ENCODE peak calls at places on chromosomes 16 and 17, in eight cellular contexts. X is caudate nucleus; U is NCI-H1092; B is colonic mucosa; F is CD4-positive, alpha-beta T cell; Z is RPMI7951; R is NCI-H1930; J is activated naive CD8-positive, alpha-beta T cell treated with anti-CD3 and anti-CD28 coated beads for 36 hours. O is an unnamed sample.
A peak's percentile ranks its signal among the peaks of the same experiment; 100 is the strongest.

GRCh38 chr16:15548482-15548891 is 94.5 kb downstream of the MARF1 start:
- DNase-seq in X (no peak), U (no peak), B (no peak), F (no peak), Z (no peak), R (no peak), J (no peak), O (no peak)

GRCh38 chr17:41588126-41588810 is 1.6 kb upstream of the KRT14 start:
- DNase-seq in X (no peak), U (no peak), B (no peak), F (no peak), Z (no peak), R (no peak), J (no peak), O (no peak)

GRCh38 chr16:4701791-4702465 is 8.6 kb downstream of the NUDT16L1 start:
- DNase-seq in X (no peak), U (no peak), B (peak; percentile 62), F (no peak), Z (no peak), R (no peak), J (no peak), O (peak; percentile 46)

GRCh38 chr16:1991135-1991551 is 1.4 kb downstream of the SYNGR3 start:
- DNase-seq in X (no peak), U (no peak), B (peak; percentile 56), F (peak; percentile 24), Z (no peak), R (no peak), J (peak; percentile 60), O (no peak)

GRCh38 chr17:59464246-59464645 is 101.2 kb upstream of the DHX40 start:
- DNase-seq in X (no peak), U (no peak), B (no peak), F (no peak), Z (no peak), R (no peak), J (no peak), O (peak; percentile 48)

GRCh38 chr17:38574712-38575111 is 31.0 kb downstream of the SRCIN1 start:
- DNase-seq in X (no peak), U (no peak), B (no peak), F (no peak), Z (no peak), R (no peak), J (no peak), O (no peak)

GRCh38 chr16:89170346-89171215 is 967 bp upstream of the CDH15 start:
- DNase-seq in X (no peak), U (peak; percentile 28), B (peak; percentile 88), F (no peak), Z (no peak), R (no peak), J (no peak), O (no peak)

GRCh38 chr17:15918261-15918660 is 26.7 kb upstream of the ADORA2B start:
- DNase-seq in X (no peak), U (no peak), B (no peak), F (no peak), Z (no peak), R (no peak), J (no peak), O (no peak)

GRCh38 chr16:57270221-57271062 is 14.0 kb downstream of the PLLP start:
- DNase-seq in X (peak; percentile 81), U (no peak), B (no peak), F (no peak), Z (no peak), R (no peak), J (no peak), O (no peak)

GRCh38 chr17:15955793-15956541 is 11.0 kb downstream of the ADORA2B start:
- DNase-seq in X (no peak), U (no peak), B (no peak), F (no peak), Z (peak; percentile 59), R (no peak), J (no peak), O (no peak)

GRCh38 chr16:86305440-86305839 is 204.9 kb upstream of the FOXF1 start:
- DNase-seq in X (no peak), U (no peak), B (no peak), F (no peak), Z (no peak), R (no peak), J (no peak), O (no peak)

GRCh38 chr17:15281909-15282308 is 16.8 kb upstream of the PMP22 start:
- DNase-seq in X (no peak), U (no peak), B (no peak), F (no peak), Z (no peak), R (no peak), J (no peak), O (no peak)

GRCh38 chr17:81002409-81003361 is 11.0 kb downstream of the CHMP6 start:
- DNase-seq in X (no peak), U (peak; percentile 51), B (peak; percentile 94), F (no peak), Z (peak; percentile 73), R (no peak), J (no peak), O (no peak)

GRCh38 chr17:68600123-68600880 is 865 bp downstream of the FAM20A start:
- DNase-seq in X (no peak), U (no peak), B (no peak), F (no peak), Z (no peak), R (peak; percentile 7), J (peak; percentile 13), O (peak; percentile 75)

GRCh38 chr17:41975099-41976083 is 8.8 kb downstream of the CNP start:
- DNase-seq in X (peak; percentile 74), U (no peak), B (no peak), F (no peak), Z (no peak), R (no peak), J (no peak), O (no peak)

GRCh38 chr16:2082171-2082982 is 34.6 kb downstream of the TSC2 start:
- DNase-seq in X (no peak), U (peak; percentile 11), B (peak; percentile 70), F (no peak), Z (no peak), R (no peak), J (no peak), O (peak; percentile 93)

GRCh38 chr16:85911531-85911930 is 12.6 kb downstream of the IRF8 start:
- DNase-seq in X (no peak), U (no peak), B (no peak), F (no peak), Z (no peak), R (no peak), J (no peak), O (no peak)

GRCh38 chr17:37661372-37662014 is 18.2 kb upstream of the DDX52 start:
- DNase-seq in X (no peak), U (no peak), B (no peak), F (no peak), Z (no peak), R (no peak), J (no peak), O (no peak)

GRCh38 chr17:46832306-46832895 is 13.9 kb upstream of the WNT3 start:
- DNase-seq in X (no peak), U (no peak), B (no peak), F (no peak), Z (no peak), R (no peak), J (no peak), O (no peak)

GRCh38 chr17:80414508-80414802 is 512 bp upstream of the ENDOV start:
- DNase-seq in X (no peak), U (no peak), B (no peak), F (no peak), Z (no peak), R (no peak), J (no peak), O (no peak)

O was measured in left lobe of liver.